ENCODE peak calls at places on chromosomes 6 and 20, in seven cellular contexts. E, F, D, Z, L, X and H are unnamed samples.

GRCh38 chr20:16263582-16263981 is 309.7 kb downstream of the KIF16B start:
- DNase-seq in E (no peak), L (no peak), Z (no peak), F (peak; percentile 2), X (no peak), D (no peak), H (no peak)

GRCh38 chr20:11170565-11170964 is 496.8 kb upstream of the JAG1 start:
- DNase-seq in D (no peak), X (no peak), L (no peak), Z (no peak), E (no peak), F (peak; percentile 83), H (no peak)

GRCh38 chr6:39892490-39893129 is 41.7 kb downstream of the MOCS1 start:
- DNase-seq in D (peak; percentile 1), Z (no peak), E (peak; percentile 51), X (peak; percentile 26), L (peak; percentile 19), F (peak; percentile 83), H (peak; percentile 67)

GRCh38 chr6:15754035-15754705 is 91.3 kb upstream of the DTNBP1 start:
- DNase-seq in X (peak; percentile 79), Z (no peak), F (peak; percentile 6), D (no peak), L (no peak), E (peak; percentile 37), H (no peak)

GRCh38 chr6:89117285-89118108 is at the start of gene SRSF12:
- DNase-seq in D (peak; percentile 20), L (peak; percentile 42), Z (no peak), E (peak; percentile 33), F (peak; percentile 38), X (no peak), H (no peak)

GRCh38 chr6:27687154-27688013 is 214.5 kb upstream of the ZNF184 start:
- DNase-seq in Z (peak; percentile 76), E (peak; percentile 81), X (peak; percentile 75), F (peak; percentile 70), D (peak; percentile 92), L (peak; percentile 62), H (peak; percentile 43)

GRCh38 chr20:43448748-43449535 is 8.8 kb upstream of the SRSF6 start:
- DNase-seq in E (peak; percentile 36), X (no peak), L (no peak), Z (peak; percentile 53), D (peak; percentile 53), F (peak; percentile 58), H (peak; percentile 21)

GRCh38 chr20:51768759-51769517 is 748 bp upstream of the ATP9A start:
- DNase-seq in F (peak; percentile 7), L (no peak), E (no peak), Z (no peak), D (no peak), X (no peak), H (no peak)

GRCh38 chr6:156777866-156778614 is 862 bp downstream of the ARID1B start:
- DNase-seq in D (peak; percentile 33), X (no peak), E (peak; percentile 48), Z (peak; percentile 69), L (peak; percentile 50), F (peak; percentile 48), H (peak; percentile 45)

GRCh38 chr6:158218467-158218866 is 50.3 kb downstream of the GTF2H5 start:
- DNase-seq in Z (no peak), E (no peak), F (no peak), X (no peak), L (no peak), D (no peak), H (no peak)